ENCODE peak calls at places on chromosomes 4 and X, in six cellular contexts. F is SK-N-SH; L is CD8-positive, alpha-beta memory T cell; G is OCI-LY7; X is tibial artery; S is lung. Z is an unnamed sample.

GRCh38 chr4:62003695-62004094 is 803.6 kb downstream of the ADGRL3 start:
- DNase-seq in F (no peak), L (no peak), G (no peak), X (no peak), S (no peak), Z (peak; percentile 1)

GRCh38 chr4:9832640-9833039 is 51.2 kb downstream of the DRD5 start:
- DNase-seq in F (no peak), L (no peak), G (no peak), X (no peak), S (no peak), Z (no peak)

GRCh38 chr4:5572114-5572513 is 136.2 kb downstream of the EVC2 start:
- DNase-seq in F (no peak), L (no peak), G (no peak), X (no peak), S (no peak), Z (no peak)

GRCh38 chr4:162707962-162708361 is 458.7 kb downstream of the NAF1 start:
- DNase-seq in F (no peak), L (no peak), G (no peak), X (no peak), S (no peak), Z (no peak)

GRCh38 chr4:169058312-169058711 is 48.3 kb upstream of the CBR4 start:
- DNase-seq in F (no peak), L (no peak), G (no peak), X (no peak), S (no peak), Z (no peak)

GRCh38 chr4:184598753-184599491 is 50.3 kb downstream of the CASP3 start:
- DNase-seq in F (no peak), L (no peak), G (no peak), X (no peak), S (no peak), Z (no peak)

GRCh38 chr4:99642725-99643489 is 14.7 kb downstream of the C4orf54 start:
- DNase-seq in F (no peak), L (no peak), G (no peak), X (peak; percentile 95), S (no peak), Z (no peak)

GRCh38 chr4:153082322-153083301 is 121.6 kb upstream of the TRIM2 start:
- DNase-seq in F (no peak), L (no peak), G (no peak), X (no peak), S (no peak), Z (no peak)

GRCh38 chrX:80412042-80412441 is 8.2 kb upstream of the TENT5D start:
- DNase-seq in F (no peak), L (no peak), G (no peak), X (no peak), S (no peak), Z (no peak)

GRCh38 chr4:7335363-7336066 is 99.2 kb downstream of the PSAPL1 start:
- DNase-seq in F (peak; percentile 83), L (peak; percentile 39), G (peak; percentile 45), X (peak; percentile 73), S (peak; percentile 82), Z (peak; percentile 47)

DNA sequence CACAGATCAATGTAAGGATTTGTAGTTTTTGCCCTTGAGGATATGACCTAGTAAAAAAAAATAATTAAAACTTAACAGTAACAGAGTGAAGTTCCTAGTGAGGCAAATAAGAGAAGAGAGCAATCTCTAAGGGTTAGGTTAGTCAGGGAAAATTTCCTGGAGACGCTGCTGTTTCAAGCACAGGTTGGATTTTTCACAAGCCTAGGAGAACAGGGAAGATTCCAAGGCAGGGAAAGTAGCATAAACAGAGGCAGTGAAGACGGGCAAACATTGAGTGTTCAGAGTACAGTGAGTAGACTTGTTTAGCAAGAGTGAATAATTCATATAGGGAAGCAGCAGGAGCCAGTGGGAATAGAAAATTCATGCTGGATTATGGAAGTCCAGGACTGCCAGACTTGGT is 212.8 kb downstream of the SPANXN3 start:
- DNase-seq in F (no peak), L (no peak), G (no peak), X (no peak), S (no peak), Z (no peak)
- H3K4me1 ChIP-seq in F (no peaks in the 10 kb centered on the region), L (no peaks in the 10 kb centered on the region), G (no peaks in the 10 kb centered on the region), X (no peaks in the 10 kb centered on the region), S (no peaks in the 10 kb centered on the region), Z (no peaks in the 10 kb centered on the region)

GRCh38 chr4:1348746-1349145 is 1.7 kb downstream of the UVSSA start:
- DNase-seq in F (no peak), L (no peak), G (no peak), X (no peak), S (no peak), Z (no peak)

GRCh38 chr4:1348014-1348513 is 1.1 kb downstream of the UVSSA start:
- DNase-seq in F (no peak), L (no peak), G (no peak), X (no peak), S (no peak), Z (no peak)

GRCh38 chr4:1347410-1347864 is 429 bp downstream of the UVSSA start:
- DNase-seq in F (peak; percentile 88), L (no peak), G (peak; percentile 70), X (peak; percentile 91), S (peak; percentile 79), Z (peak; percentile 91)

GRCh38 chr4:1345905-1346780 is 865 bp upstream of the UVSSA start:
- DNase-seq in F (peak; percentile 85), L (peak; percentile 42), G (peak; percentile 71), X (peak; percentile 80), S (peak; percentile 51), Z (peak; percentile 75)

GRCh38 chr4:1346781-1347409 is at the start of gene UVSSA:
- DNase-seq in F (peak; percentile 99), L (peak; percentile 100), G (peak; percentile 99), X (peak; percentile 100), S (peak; percentile 100), Z (peak; percentile 100)
- H3K4me1 ChIP-seq in F (no peaks in the 10 kb centered on the region), L (peaks cover 24% of the 10 kb centered on the region), G (peaks cover 29% of the 10 kb centered on the region), X (peaks cover 32% of the 10 kb centered on the region), S (peaks cover 4% of the 10 kb centered on the region), Z (peaks cover 15% of the 10 kb centered on the region)

GRCh38 chr4:145546556-145546955 is 64.9 kb downstream of the SMAD1 start:
- DNase-seq in F (no peak), L (no peak), G (no peak), X (no peak), S (no peak), Z (peak; percentile 34)

GRCh38 chr4:145541266-145541770 is 59.7 kb downstream of the SMAD1 start:
- DNase-seq in F (no peak), L (no peak), G (no peak), X (no peak), S (no peak), Z (peak; percentile 17)

GRCh38 chr4:145540235-145540634 is 58.6 kb downstream of the SMAD1 start:
- DNase-seq in F (no peak), L (no peak), G (no peak), X (no peak), S (no peak), Z (peak; percentile 60)

GRCh38 chr4:145544998-145545397 is 63.3 kb downstream of the SMAD1 start:
- DNase-seq in F (no peak), L (no peak), G (no peak), X (no peak), S (no peak), Z (peak; percentile 11)

DNA sequence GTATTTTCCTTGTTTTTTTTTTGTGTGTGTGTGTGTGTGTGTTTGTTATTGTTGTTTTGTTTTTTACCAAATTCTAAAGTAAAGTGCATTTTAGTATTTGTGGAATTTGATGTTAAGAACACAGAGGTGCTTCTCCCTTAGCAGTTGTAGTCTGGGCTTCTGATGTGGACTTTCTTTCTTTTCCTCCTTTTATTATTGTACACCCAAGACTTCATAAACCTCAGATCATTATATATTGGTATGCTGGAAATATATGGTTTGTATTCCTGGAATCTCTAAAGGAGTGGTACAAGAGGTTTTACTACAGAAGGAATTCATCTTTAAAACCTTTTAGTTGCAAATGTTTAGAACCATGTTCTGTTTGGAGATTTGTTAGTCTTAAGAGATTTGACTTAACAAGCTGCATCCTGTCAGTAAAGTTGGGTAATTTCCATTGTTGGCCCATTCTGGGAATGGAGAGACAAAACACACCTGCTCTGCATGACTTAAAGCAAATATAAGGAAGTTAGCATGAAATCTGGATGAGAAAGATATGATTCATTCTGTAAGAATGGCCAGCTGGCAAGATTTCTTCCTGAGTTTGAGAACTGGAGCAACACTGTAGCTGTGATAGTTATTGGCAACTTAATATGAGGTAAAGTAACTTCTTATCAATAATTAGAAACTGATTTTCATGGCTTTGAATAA is 64.0 kb downstream of the SMAD1 start:
- DNase-seq in F (no peak), L (no peak), G (no peak), X (no peak), S (peak; percentile 48), Z (peak; percentile 91)
- H3K4me1 ChIP-seq in F (peaks cover 19% of the 10 kb centered on the region), L (no peaks in the 10 kb centered on the region), G (peaks cover 39% of the 10 kb centered on the region), X (peaks cover 12% of the 10 kb centered on the region), S (no peaks in the 10 kb centered on the region), Z (peaks cover 18% of the 10 kb centered on the region)

DNA sequence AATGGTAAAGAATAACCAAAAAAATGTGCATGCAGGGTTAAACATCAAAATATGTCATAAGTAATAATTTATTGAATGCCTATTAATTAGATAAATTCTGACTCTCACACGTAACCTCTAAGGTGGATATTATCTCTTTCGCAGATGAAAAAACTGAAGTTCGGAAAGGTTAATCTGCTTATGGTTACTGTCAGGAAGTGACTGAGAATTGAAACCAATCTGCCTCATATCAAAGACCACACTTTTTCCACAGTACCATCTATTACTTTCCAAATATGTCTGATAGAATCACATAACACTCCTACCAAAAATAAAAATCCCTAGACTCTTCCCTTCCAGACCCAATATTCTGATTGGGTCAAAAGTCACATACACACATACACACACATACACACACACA is 6.2 kb downstream of the CHIC2 start:
- DNase-seq in F (no peak), L (no peak), G (peak; percentile 38), X (no peak), S (no peak), Z (no peak)
- H3K4me1 ChIP-seq in F (no peaks in the 10 kb centered on the region), L (peaks cover 65% of the 10 kb centered on the region), G (peaks cover 73% of the 10 kb centered on the region), X (peaks cover 90% of the 10 kb centered on the region), S (peaks cover 19% of the 10 kb centered on the region), Z (peaks cover 72% of the 10 kb centered on the region)

GRCh38 chr4:2241410-2242353 is at the start of the genes HAUS3 and POLN:
- DNase-seq in F (peak; percentile 100), L (peak; percentile 100), G (peak; percentile 98), X (peak; percentile 99), S (peak; percentile 99), Z (peak; percentile 99)

GRCh38 chr4:2237267-2237666 is 4.7 kb downstream of the HAUS3 start:
- DNase-seq in F (no peak), L (no peak), G (no peak), X (no peak), S (no peak), Z (no peak)

GRCh38 chr4:2244947-2245786 is 3.2 kb upstream of the HAUS3 start:
- DNase-seq in F (no peak), L (no peak), G (no peak), X (no peak), S (no peak), Z (no peak)

GRCh38 chr4:2243682-2244380 is 1.9 kb upstream of the HAUS3 start:
- DNase-seq in F (peak; percentile 72), L (no peak), G (peak; percentile 61), X (peak; percentile 84), S (peak; percentile 48), Z (peak; percentile 36)

DNA sequence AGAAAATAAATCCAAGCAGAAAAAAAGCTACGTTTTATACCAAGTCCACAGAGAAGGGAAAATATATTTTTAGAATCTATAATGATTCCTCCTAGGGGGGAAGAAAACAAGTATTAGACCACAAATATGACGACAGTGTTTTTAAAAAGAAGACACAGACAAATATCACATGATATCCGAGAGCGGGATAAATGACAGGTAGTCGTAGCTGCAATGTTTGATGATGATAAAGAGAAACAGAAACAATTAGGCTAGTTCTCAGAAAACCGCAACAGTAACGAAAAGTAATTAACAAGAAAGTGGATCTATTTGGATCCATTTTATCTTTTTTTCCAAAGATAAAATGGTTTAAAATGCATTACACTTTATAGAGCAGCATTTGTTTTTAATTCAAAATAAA is 918 bp downstream of the HAUS3 start:
- DNase-seq in F (no peak), L (peak; percentile 62), G (no peak), X (no peak), S (no peak), Z (no peak)
- H3K4me1 ChIP-seq in F (peaks cover 28% of the 10 kb centered on the region), L (peaks cover 39% of the 10 kb centered on the region), G (peaks cover 56% of the 10 kb centered on the region), X (peaks cover 79% of the 10 kb centered on the region), S (peaks cover 9% of the 10 kb centered on the region), Z (peaks cover 39% of the 10 kb centered on the region)

GRCh38 chrX:71953391-71953790 is 42.7 kb downstream of the NHSL2 start:
- DNase-seq in F (no peak), L (no peak), G (no peak), X (no peak), S (no peak), Z (no peak)
- H3K4me1 ChIP-seq in F (no peaks in the 10 kb centered on the region), L (no peaks in the 10 kb centered on the region), G (no peaks in the 10 kb centered on the region), X (peaks cover 7% of the 10 kb centered on the region), S (no peaks in the 10 kb centered on the region), Z (peaks cover 29% of the 10 kb centered on the region)

Z was measured in adipocyte.